ENCODE peak calls at places on chromosomes 3 and 15, in five cellular contexts. Z, J, F, H and G are unnamed samples. For H3K4me1, the result is how much of the 10 kb centered on the place peaks cover.

GRCh38 chr3:155496206-155496605 is 202.7 kb upstream of the STRIT1 start:
- DNase-seq in Z (no peak), F (no peak), H (no peak), J (no peak), G (no peak)

GRCh38 chr15:88401972-88402656 is 65.1 kb downstream of the MRPL46 start:
- DNase-seq in F (no peak), H (no peak), J (peak), Z (peak), G (no peak)

GRCh38 chr3:68705695-68706429 is 226.5 kb downstream of the TAFA4 start:
- DNase-seq in F (no peak), H (no peak), J (no peak), Z (no peak), G (no peak)

GRCh38 chr3:142853270-142854163 is 35.4 kb downstream of the PCOLCE2 start:
- DNase-seq in J (no peak), H (no peak), Z (peak), F (peak), G (peak)

GRCh38 chr3:176939022-176939817 is 258.1 kb downstream of the TBL1XR1 start:
- DNase-seq in H (peak), J (peak), F (peak), Z (no peak), G (no peak)

GRCh38 chr15:43534897-43535296 is 17.5 kb downstream of the MAP1A start:
- DNase-seq in F (no peak), H (no peak), Z (no peak), J (no peak), G (no peak)

GRCh38 chr3:126451511-126451910 is 24.2 kb downstream of the ZXDC start:
- DNase-seq in Z (no peak), J (no peak), F (no peak), H (no peak), G (no peak)

GRCh38 chr15:27410986-27411385 is 440.0 kb downstream of the GABRG3 start:
- DNase-seq in H (no peak), F (no peak), J (no peak), Z (no peak), G (no peak)

GRCh38 chr15:29061746-29062660 is 176.2 kb downstream of the APBA2 start:
- DNase-seq in Z (no peak), F (no peak), H (no peak), J (no peak), G (no peak)

GRCh38 chr15:60729850-60730458 is 251.0 kb upstream of the ICE2 start:
- DNase-seq in H (no peak), Z (no peak), F (no peak), J (no peak), G (no peak)

GRCh38 chr3:179606534-179607085 is 2.0 kb downstream of the NDUFB5 start:
- DNase-seq in F (no peak), H (no peak), Z (no peak), J (no peak), G (no peak)

GRCh38 chr3:109933576-109933975 is 596.2 kb upstream of the DPPA4 start:
- DNase-seq in J (no peak), Z (no peak), F (no peak), H (no peak), G (no peak)

GRCh38 chr15:61731081-61731480 is 329.2 kb downstream of the VPS13C start:
- DNase-seq in J (no peak), H (no peak), Z (no peak), F (no peak), G (no peak)

GRCh38 chr3:122519693-122520092 is 5.0 kb upstream of the KPNA1 start:
- DNase-seq in H (no peak), F (no peak), J (no peak), Z (no peak), G (no peak)

GRCh38 chr3:97914390-97914789 is 57.8 kb downstream of the RIOX2 start:
- DNase-seq in H (no peak), J (no peak), F (no peak), Z (no peak), G (no peak)

GRCh38 chr3:95923496-95924210 is 890.7 kb upstream of the EPHA6 start:
- DNase-seq in Z (no peak), J (no peak), F (no peak), H (no peak), G (no peak)

GRCh38 chr3:12707425-12707824 is 43.5 kb upstream of the RAF1 start:
- DNase-seq in H (no peak), J (no peak), Z (no peak), F (no peak), G (no peak)

DNA sequence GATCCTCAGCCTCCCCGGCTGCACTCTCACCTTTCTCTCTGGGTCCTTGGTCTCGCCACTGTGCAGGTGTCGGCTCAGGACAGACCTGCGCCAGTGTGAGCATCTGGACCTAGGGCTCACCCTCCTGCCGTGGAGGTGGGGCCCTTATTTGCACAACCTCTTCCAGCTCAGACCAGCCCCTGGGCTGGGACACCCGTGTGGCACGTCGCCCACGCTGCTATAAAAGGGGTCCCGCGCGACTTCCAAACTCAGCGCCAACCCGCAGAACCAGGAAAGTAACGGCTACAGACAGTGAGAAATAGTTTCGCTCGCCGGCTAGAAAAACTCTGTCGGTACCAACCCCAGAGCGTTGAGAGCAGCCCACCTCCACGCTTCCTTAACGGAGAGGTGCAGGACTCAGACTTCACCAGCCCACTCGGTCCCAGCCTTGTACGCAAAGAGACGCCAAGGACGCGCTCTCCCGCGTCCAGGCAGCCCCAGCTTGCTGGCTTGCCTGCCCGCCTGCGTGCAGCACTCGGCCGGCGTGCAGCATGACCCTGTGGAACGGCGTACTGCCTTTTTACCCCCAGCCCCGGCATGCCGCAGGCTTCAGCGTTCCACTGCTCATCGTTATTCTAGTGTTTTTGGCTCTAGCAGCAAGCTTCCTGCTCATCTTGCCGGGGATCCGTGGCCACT is at the start of the genes DUOX2 and DUOXA2:
- DNase-seq in Z (no peak), F (no peak), J (peak), H (no peak), G (no peak)
- H3K4me1 ChIP-seq in Z (under half), F (under half), J (under half), H (under half), G (under half)

GRCh38 chr3:46929324-46929723 is 47.2 kb downstream of the CCDC12 start:
- DNase-seq in F (no peak), Z (no peak), H (no peak), J (no peak), G (peak)
- H3K4me1 ChIP-seq in F (half or more), Z (half or more), H (half or more), J (under half), G (half or more)

GRCh38 chr15:99620178-99620577 is 54.4 kb downstream of the MEF2A start:
- DNase-seq in F (no peak), H (no peak), Z (no peak), J (no peak), G (no peak)
- H3K4me1 ChIP-seq in F (under half), H (under half), Z (half or more), J (under half), G (under half)

GRCh38 chr3:24199775-24200247 is 254.7 kb downstream of the NR1D2 start:
- DNase-seq in F (no peak), H (no peak), J (no peak), Z (no peak), G (no peak)

GRCh38 chr3:24199305-24199704 is 254.2 kb downstream of the NR1D2 start:
- DNase-seq in Z (no peak), H (no peak), F (no peak), J (no peak), G (no peak)

GRCh38 chr3:24202071-24202470 is 257.0 kb downstream of the NR1D2 start:
- DNase-seq in F (no peak), Z (no peak), J (no peak), H (no peak), G (no peak)

GRCh38 chr3:24197809-24198208 is 252.7 kb downstream of the NR1D2 start:
- DNase-seq in J (peak), H (no peak), F (no peak), Z (no peak), G (no peak)

DNA sequence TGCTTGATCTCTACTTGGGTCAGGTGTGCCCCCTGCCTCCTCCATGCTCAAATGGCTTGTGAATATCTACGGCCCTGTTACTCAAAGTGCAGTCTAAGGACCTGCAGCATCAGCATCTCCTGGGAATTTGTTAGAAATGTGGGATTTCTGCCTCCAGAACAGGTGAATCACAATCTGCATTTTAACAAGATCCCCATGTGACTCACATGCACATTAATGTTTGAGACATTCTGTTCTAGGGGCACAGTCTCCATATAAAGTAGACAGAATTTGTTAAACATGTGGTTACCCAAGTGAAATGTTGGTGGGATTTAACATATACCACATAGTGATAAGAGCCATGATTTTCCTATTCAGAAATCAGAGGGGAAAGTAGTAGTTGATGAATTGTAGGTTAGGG is 256.2 kb downstream of the NR1D2 start:
- DNase-seq in F (no peak), H (no peak), Z (no peak), J (no peak), G (no peak)
- H3K4me1 ChIP-seq in F (under half), H (under half), Z (under half), J (under half), G (under half)